ENCODE peak calls at places on chromosomes 7 and 10, in eight cellular contexts. K is GM23248, H is neural progenitor cell, E is right lobe of liver, M is lower lobe of right lung, C is tibial nerve, I is fibroblast of lung, P is thyroid gland. O is an unnamed sample. For H3K27me3, the result is how much of the 10 kb centered on the place peaks cover.

GRCh38 chr10:44325157-44325556 is 59.7 kb downstream of the CXCL12 start:
- DNase-seq in K (no peak), P (no peak), E (no peak), C (no peak), H (no peak), I (no peak), M (no peak), O (no peak)

GRCh38 chr7:29194594-29195417 is at the start of gene CHN2:
- DNase-seq in M (peak), P (peak), C (peak), H (peak), K (peak), E (peak), I (peak), O (peak)

GRCh38 chr10:47383254-47384147 is 592 bp downstream of the ZNF488 start:
- DNase-seq in I (no peak), M (no peak), C (no peak), H (peak), P (no peak), K (no peak), E (no peak), O (no peak)

GRCh38 chr7:134212576-134213546 is 85.7 kb downstream of the LRGUK start:
- DNase-seq in E (no peak), H (no peak), P (no peak), C (no peak), M (peak), K (peak), I (peak), O (peak)

GRCh38 chr7:136033413-136034031 is 56.4 kb upstream of the MTPN start:
- DNase-seq in K (no peak), C (no peak), M (no peak), I (no peak), P (no peak), E (no peak), H (no peak), O (peak)

GRCh38 chr7:47654672-47655340 is 72.9 kb upstream of the TNS3 start:
- DNase-seq in E (no peak), C (no peak), I (peak), P (no peak), M (peak), K (peak), H (peak), O (no peak)

GRCh38 chr7:76294344-76295024 is 8.0 kb upstream of the HSPB1 start:
- DNase-seq in P (peak), M (peak), K (peak), H (peak), I (peak), C (peak), E (peak), O (peak)

GRCh38 chr7:131819891-131820290 is 263.5 kb upstream of the PODXL start:
- DNase-seq in E (no peak), C (no peak), H (peak), K (no peak), M (no peak), P (no peak), I (no peak), O (no peak)

GRCh38 chr7:91911121-91911520 is 29.5 kb upstream of the AKAP9 start:
- DNase-seq in P (no peak), H (no peak), C (no peak), M (no peak), I (no peak), E (no peak), K (no peak), O (no peak)

GRCh38 chr10:121598261-121599249 is at the start of gene FGFR2:
- DNase-seq in I (peak), C (peak), K (peak), E (peak), M (peak), P (peak), H (peak), O (peak)

GRCh38 chr10:82660205-82660604 is 785.2 kb downstream of the NRG3 start:
- DNase-seq in K (no peak), E (no peak), I (no peak), C (no peak), H (no peak), M (no peak), P (no peak), O (no peak)

GRCh38 chr7:28360739-28361138 is 51.6 kb upstream of the CREB5 start:
- DNase-seq in M (no peak), I (no peak), E (no peak), K (no peak), H (peak), P (no peak), C (no peak), O (no peak)

GRCh38 chr10:58718596-58718995 is 205.9 kb downstream of the BICC1 start:
- DNase-seq in M (no peak), K (no peak), H (no peak), P (no peak), I (no peak), C (no peak), E (no peak), O (no peak)

GRCh38 chr10:111392159-111392558 is 315.3 kb downstream of the ADRA2A start:
- DNase-seq in P (no peak), K (peak), I (peak), M (no peak), H (no peak), E (no peak), C (no peak), O (no peak)

GRCh38 chr7:26365077-26365896 is 73.6 kb downstream of the SNX10 start:
- DNase-seq in P (peak), H (peak), M (peak), C (no peak), I (peak), K (peak), E (no peak), O (peak)

GRCh38 chr10:124461642-124462347 is at the start of gene LHPP:
- DNase-seq in I (peak), M (peak), E (peak), C (peak), P (peak), K (peak), H (peak), O (peak)

GRCh38 chr7:92691578-92691977 is 101.4 kb upstream of the FAM133B start:
- DNase-seq in M (no peak), C (no peak), E (no peak), H (peak), I (peak), P (no peak), K (peak), O (no peak)

GRCh38 chr7:157518514-157519175 is 181.8 kb downstream of the DNAJB6 start:
- DNase-seq in I (no peak), M (no peak), C (no peak), P (no peak), H (no peak), K (no peak), E (no peak), O (no peak)

GRCh38 chr7:149217570-149217969 is 21.9 kb upstream of the ZNF212 start:
- DNase-seq in K (no peak), P (no peak), I (no peak), C (no peak), H (no peak), M (no peak), E (no peak), O (no peak)

GRCh38 chr10:77159538-77160110 is 478.0 kb downstream of the KCNMA1 start:
- DNase-seq in I (peak), K (peak), P (no peak), M (no peak), E (no peak), C (no peak), H (no peak), O (no peak)

GRCh38 chr7:90678986-90679385 is 82.9 kb downstream of the CDK14 start:
- DNase-seq in C (no peak), E (no peak), M (no peak), K (no peak), P (no peak), I (no peak), H (peak), O (no peak)

GRCh38 chr7:84705701-84706100 is 481.2 kb downstream of the SEMA3D start:
- DNase-seq in M (no peak), P (no peak), H (no peak), K (no peak), I (no peak), E (no peak), C (no peak), O (no peak)

GRCh38 chr7:108324053-108325038 is 131.9 kb downstream of the NRCAM start:
- DNase-seq in P (no peak), E (no peak), H (peak), M (no peak), K (no peak), I (no peak), C (no peak), O (no peak)

GRCh38 chr10:102540023-102540422 is 36.3 kb downstream of the SUFU start:
- DNase-seq in M (no peak), I (no peak), E (no peak), P (no peak), H (no peak), K (peak), C (no peak), O (no peak)

GRCh38 chr7:82247814-82248433 is 195.7 kb downstream of the CACNA2D1 start:
- DNase-seq in I (peak), P (no peak), M (no peak), E (no peak), K (peak), H (peak), C (no peak), O (no peak)

GRCh38 chr10:47384148-47384921 is at the start of gene ZNF488:
- DNase-seq in K (peak), C (peak), E (peak), P (peak), H (peak), I (peak), M (peak), O (peak)

GRCh38 chr7:80039255-80039884 is 95.3 kb upstream of the GNAI1 start:
- DNase-seq in E (no peak), M (no peak), K (peak), I (no peak), P (no peak), C (no peak), H (no peak), O (no peak)

GRCh38 chr7:74501298-74501697 is 47.6 kb downstream of the GTF2IRD1 start:
- DNase-seq in I (peak), P (peak), C (no peak), M (peak), E (peak), K (peak), H (no peak), O (no peak)

GRCh38 chr7:6650086-6650485 is 13.0 kb downstream of the ZNF316 start:
- DNase-seq in M (no peak), C (no peak), P (no peak), H (no peak), K (no peak), E (peak), I (no peak), O (no peak)

GRCh38 chr10:78491812-78492211 is 458.1 kb downstream of the RPS24 start:
- DNase-seq in C (no peak), K (peak), H (no peak), E (no peak), M (no peak), I (peak), P (no peak), O (no peak)

GRCh38 chr10:84214612-84215235 is 10.6 kb downstream of the LRIT2 start:
- DNase-seq in H (peak), M (no peak), P (peak), E (no peak), C (no peak), K (peak), I (no peak), O (peak)

GRCh38 chr7:105849122-105849855 is 27.1 kb downstream of the ATXN7L1 start:
- DNase-seq in H (no peak), K (peak), E (no peak), I (no peak), C (no peak), P (no peak), M (no peak), O (no peak)

GRCh38 chr10:103659674-103660363 is 166.3 kb downstream of the NEURL1 start:
- DNase-seq in I (peak), C (no peak), H (peak), M (peak), P (peak), E (peak), K (peak), O (peak)

GRCh38 chr10:118216071-118216470 is 126.1 kb downstream of the FAM204A start:
- DNase-seq in I (no peak), H (no peak), E (no peak), K (no peak), P (no peak), M (no peak), C (no peak), O (no peak)

GRCh38 chr7:82413237-82413636 is 30.3 kb downstream of the CACNA2D1 start:
- DNase-seq in K (peak), C (no peak), H (no peak), M (no peak), I (peak), P (peak), E (no peak), O (no peak)

GRCh38 chr10:510415-510881 is 179.0 kb downstream of the DIP2C start:
- DNase-seq in P (no peak), M (no peak), C (no peak), E (no peak), H (no peak), K (peak), I (no peak), O (no peak)

DNA sequence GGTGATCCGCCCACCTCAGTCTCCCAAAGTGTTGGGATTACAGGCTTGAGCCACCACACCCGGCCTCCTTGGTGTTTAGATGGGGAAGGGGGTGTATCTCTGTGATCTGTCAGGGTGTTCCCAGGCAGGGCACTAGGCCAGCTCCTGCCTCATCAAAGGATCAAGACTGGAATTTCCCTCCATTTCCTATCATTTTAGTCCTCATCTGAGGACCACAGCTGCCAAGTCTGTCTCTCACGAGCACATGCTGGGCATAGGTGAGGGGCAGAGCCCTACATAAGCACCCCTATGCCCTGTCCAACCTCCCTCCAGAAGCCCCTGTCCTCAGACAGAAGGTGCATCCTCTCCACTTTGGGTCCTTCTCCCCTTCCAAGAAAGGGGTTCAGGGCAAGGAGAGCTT is 19.5 kb downstream of the TRIM56 start:
- DNase-seq in E (no peak), C (no peak), I (no peak), H (no peak), P (no peak), M (no peak), K (no peak), O (no peak)
- H3K27me3 ChIP-seq in E (under half), C (under half), I (under half), H (under half), P (under half), M (under half), K (under half), O (under half)

DNA sequence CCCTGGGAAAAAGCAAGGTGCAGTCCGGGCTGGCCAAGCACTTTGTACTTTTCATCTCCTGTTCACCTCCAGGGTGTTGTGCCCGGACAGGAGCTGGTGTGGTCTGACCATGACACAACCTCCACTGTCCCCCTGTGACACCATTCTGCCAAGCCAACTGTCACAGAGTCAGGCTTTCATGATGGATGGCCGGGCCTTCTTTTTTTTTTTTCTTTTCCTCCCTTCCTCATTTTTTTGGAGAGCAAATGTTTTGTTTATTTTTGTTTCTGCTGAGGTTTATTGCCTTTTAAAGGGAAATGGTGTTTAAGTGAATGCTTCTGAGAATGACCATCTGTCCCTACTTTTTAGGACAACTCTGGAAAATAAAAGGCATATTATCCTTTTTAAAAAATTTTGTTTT is 115.2 kb upstream of the NPS start:
- DNase-seq in I (no peak), E (no peak), M (no peak), H (no peak), C (no peak), K (no peak), P (no peak), O (no peak)
- H3K27me3 ChIP-seq in I (under half), E (under half), M (under half), H (under half), C (under half), K (under half), P (under half), O (under half)

GRCh38 chr7:128406147-128406985 is 3.4 kb downstream of the IMPDH1 start:
- DNase-seq in P (no peak), K (no peak), H (no peak), E (peak), M (no peak), C (no peak), I (no peak), O (peak)
- H3K27me3 ChIP-seq in P (under half), K (under half), H (half or more), E (under half), M (under half), C (under half), I (under half), O (under half)

DNA sequence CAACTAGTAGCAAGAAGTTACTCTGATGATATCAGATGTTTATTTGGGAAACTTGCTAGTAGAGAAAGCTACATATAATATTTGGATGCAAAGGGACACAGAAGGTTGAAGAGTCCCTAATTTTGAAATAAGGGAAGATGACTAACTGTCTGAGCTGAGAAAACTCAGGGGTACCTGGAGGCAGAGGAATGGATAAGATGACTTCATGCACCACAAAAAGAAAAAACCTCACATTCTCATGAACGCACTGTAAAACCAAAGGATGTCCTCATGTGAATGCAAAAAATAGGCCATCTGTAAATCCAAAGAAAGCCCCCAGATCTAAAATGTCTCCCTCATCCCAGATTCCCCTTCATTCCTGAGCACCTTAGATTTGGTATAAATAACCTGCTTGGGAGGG is 29.3 kb downstream of the PRSS2 start:
- DNase-seq in E (no peak), M (no peak), K (no peak), H (no peak), C (no peak), P (no peak), I (peak), O (no peak)
- H3K27me3 ChIP-seq in E (under half), M (under half), K (half or more), H (half or more), C (under half), P (under half), I (under half), O (under half)

GRCh38 chr7:143360788-143361551 is 1.5 kb downstream of the FAM131B start:
- DNase-seq in C (no peak), M (no peak), E (no peak), P (no peak), I (no peak), K (no peak), H (peak), O (no peak)

GRCh38 chr7:143361552-143362125 is 874 bp downstream of the FAM131B start:
- DNase-seq in P (no peak), I (no peak), K (peak), H (peak), C (no peak), M (no peak), E (no peak), O (no peak)

GRCh38 chr7:143359769-143360168 is 2.7 kb downstream of the FAM131B start:
- DNase-seq in M (no peak), I (no peak), C (no peak), H (no peak), E (no peak), P (no peak), K (no peak), O (no peak)

GRCh38 chr7:143362126-143362961 is at the start of gene FAM131B:
- DNase-seq in P (no peak), C (no peak), M (peak), H (peak), K (peak), I (no peak), E (no peak), O (no peak)

DNA sequence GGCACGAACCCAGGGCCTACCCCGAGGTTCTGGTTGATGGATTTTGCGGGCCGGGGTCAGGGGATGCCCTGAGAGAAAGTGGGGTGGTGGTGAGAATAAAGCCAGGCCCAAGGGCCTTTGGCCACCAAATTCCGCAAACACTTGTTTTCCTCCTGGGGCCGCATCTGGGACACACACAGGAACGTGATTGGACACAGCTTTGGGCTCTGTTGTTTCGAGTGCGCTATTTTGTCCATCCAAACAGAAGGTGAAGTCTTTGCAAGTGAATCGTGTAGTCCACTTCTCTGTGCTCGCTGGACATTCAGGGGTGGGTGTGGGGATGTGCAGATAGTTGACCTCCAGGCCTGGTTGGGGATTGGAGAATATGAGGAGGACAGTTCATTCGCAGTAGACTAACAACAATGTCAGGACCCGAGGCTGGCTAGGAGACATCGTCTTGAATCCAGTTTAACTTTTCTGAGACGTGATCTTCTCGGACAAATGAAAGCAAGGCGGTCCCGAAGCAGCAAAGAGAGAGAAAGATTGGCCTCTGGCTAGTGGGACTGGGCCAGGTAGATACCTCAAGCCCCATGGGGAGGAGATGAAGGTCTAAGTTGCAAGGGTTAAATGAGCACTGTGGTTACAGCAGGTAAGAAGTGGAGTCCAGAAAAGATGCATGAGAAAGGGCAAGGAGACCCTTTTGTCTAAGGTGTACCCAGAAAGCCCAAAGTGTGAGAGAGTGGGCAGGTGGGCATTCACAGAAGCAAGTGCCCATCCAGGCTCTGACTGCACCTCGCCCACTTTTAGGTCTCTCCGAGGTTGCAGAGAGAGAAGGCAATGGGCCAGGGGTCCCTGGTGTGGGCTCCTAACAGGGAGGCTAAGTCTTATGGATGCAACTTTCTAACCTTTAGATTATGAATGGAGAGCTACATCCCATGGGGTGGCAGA is 761 bp upstream of the FAM131B start:
- DNase-seq in P (no peak), K (no peak), I (no peak), H (no peak), C (no peak), M (no peak), E (no peak), O (no peak)
- H3K27me3 ChIP-seq in P (under half), K (under half), I (under half), H (under half), C (under half), M (under half), E (under half), O (under half)

DNA sequence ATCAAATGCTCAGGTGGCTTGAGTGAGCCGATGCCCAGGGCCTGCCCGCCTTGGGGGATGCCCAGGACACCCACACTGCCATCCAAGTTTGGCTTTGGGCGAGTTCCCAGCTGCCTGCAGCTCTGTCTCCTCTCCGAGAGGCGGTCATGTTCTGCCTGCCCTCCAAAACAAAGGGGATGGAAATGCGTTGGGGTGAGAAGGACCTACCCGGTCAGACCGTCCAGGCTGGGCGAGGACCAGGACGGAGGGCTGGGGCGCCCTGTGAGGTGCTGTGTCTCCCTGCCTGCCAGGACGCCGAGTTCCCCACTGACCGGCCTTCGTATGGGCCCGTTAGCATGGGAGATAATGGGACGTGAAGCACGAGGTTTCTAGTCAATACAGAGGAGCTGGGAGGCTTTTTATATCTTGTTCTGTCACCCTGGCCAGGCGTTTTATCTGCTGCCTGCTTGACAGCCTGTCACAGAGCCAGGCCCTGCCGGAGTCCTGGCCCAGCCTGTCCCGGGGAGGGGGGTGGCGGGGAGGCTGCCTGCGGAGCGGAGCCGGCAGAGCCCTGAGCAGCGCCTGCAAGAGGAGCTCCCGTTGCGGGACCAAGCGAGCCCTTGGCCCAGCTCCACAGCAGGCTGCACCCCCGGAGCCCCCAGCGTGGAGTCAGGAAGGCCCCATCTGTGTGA is 22.0 kb upstream of the ELFN1 start:
- DNase-seq in E (peak), M (peak), H (no peak), K (peak), P (no peak), I (no peak), C (no peak), O (peak)
- H3K27me3 ChIP-seq in E (under half), M (under half), H (under half), K (under half), P (under half), I (under half), C (under half), O (under half)

O was measured in testis.